ENCODE peak calls at places on chromosomes 7 and 10, in four cellular contexts. I, Y, H and T are unnamed samples.

GRCh38 chr7:17488829-17489228 is 190.4 kb downstream of the AHR start:
- DNase-seq in I (no peak), Y (no peak), H (no peak), T (no peak)

GRCh38 chr10:31830887-31831286 is 97.7 kb downstream of the ARHGAP12 start:
- DNase-seq in I (peak; percentile 16), Y (no peak), H (no peak), T (no peak)

GRCh38 chr7:20783716-20784310 is 2.9 kb downstream of the SP8 start:
- DNase-seq in I (no peak), Y (no peak), H (peak; percentile 88), T (no peak)

GRCh38 chr7:115299379-115300038 is 377.6 kb downstream of the MDFIC start:
- DNase-seq in I (peak; percentile 1), Y (no peak), H (peak; percentile 55), T (no peak)

GRCh38 chr7:29798422-29798821 is 7.9 kb upstream of the WIPF3 start:
- DNase-seq in I (no peak), Y (no peak), H (no peak), T (no peak)

GRCh38 chr10:112689327-112689726 is 242.3 kb downstream of the VTI1A start:
- DNase-seq in I (no peak), Y (no peak), H (peak; percentile 81), T (no peak)

GRCh38 chr10:112732277-112732891 is 217.7 kb upstream of the TCF7L2 start:
- DNase-seq in I (peak; percentile 45), Y (peak; percentile 1), H (no peak), T (no peak)

GRCh38 chr7:78194609-78195008 is 396.0 kb downstream of the PHTF2 start:
- DNase-seq in I (no peak), Y (no peak), H (no peak), T (no peak)

GRCh38 chr10:20272575-20272974 is 456.3 kb downstream of the PLXDC2 start:
- DNase-seq in I (no peak), Y (no peak), H (no peak), T (no peak)

GRCh38 chr10:69496352-69497234 is 45.3 kb downstream of the TSPAN15 start:
- DNase-seq in I (no peak), Y (no peak), H (peak; percentile 14), T (no peak)

GRCh38 chr10:52172581-52172980 is 141.5 kb upstream of the DKK1 start:
- DNase-seq in I (no peak), Y (no peak), H (peak; percentile 56), T (no peak)

GRCh38 chr7:153006452-153006851 is 246.9 kb downstream of the ACTR3B start:
- DNase-seq in I (no peak), Y (no peak), H (no peak), T (no peak)

GRCh38 chr10:49071221-49071761 is 44.0 kb downstream of the VSTM4 start:
- DNase-seq in I (peak; percentile 25), Y (no peak), H (peak; percentile 20), T (no peak)

GRCh38 chr7:84196007-84196551 is 1.5 kb upstream of the SEMA3A start:
- DNase-seq in I (peak; percentile 78), Y (no peak), H (peak; percentile 57), T (no peak)

GRCh38 chr10:20473361-20473760 is 423.8 kb downstream of the NEBL start:
- DNase-seq in I (no peak), Y (no peak), H (no peak), T (no peak)

GRCh38 chr10:114413398-114413797 is 9.1 kb upstream of the AFAP1L2 start:
- DNase-seq in I (no peak), Y (no peak), H (no peak), T (peak; percentile 68)

GRCh38 chr10:124381011-124381591 is 37.6 kb downstream of the OAT start:
- DNase-seq in I (peak; percentile 54), Y (no peak), H (peak; percentile 35), T (no peak)

GRCh38 chr10:70715853-70716795 is 43.8 kb downstream of the ADAMTS14 start:
- DNase-seq in I (peak; percentile 21), Y (no peak), H (no peak), T (no peak)

GRCh38 chr10:79324032-79324695 is 23.1 kb upstream of the PPIF start:
- DNase-seq in I (no peak), Y (no peak), H (no peak), T (no peak)
- H3K4me3 ChIP-seq in I (no peak overlapping the region), Y (no peak overlapping the region), H (no peak overlapping the region), T (no peak overlapping the region)

DNA sequence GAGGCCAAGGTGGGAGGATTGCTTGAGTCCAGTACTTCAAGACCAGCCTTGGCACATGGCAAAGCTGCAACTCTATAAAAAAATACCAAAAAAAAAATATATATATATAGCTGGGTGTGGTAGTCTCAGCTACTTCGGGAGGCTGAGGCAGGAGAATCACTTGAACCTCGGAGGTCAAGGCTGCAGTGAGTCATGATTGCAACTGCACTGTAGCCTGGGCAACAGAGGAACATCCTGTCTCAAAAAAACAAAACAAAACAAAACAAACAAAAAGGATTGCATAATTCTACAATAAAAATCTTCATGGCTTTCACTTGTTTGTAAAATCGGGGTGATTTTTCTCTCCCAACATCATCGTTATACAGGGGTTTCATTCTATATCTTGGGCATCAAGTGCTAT is 35.1 kb downstream of the GUSB start:
- DNase-seq in I (no peak), Y (no peak), H (no peak), T (no peak)
- TF ChIP-seq CTCF in I (no peak), Y (no peak), H (no peak), T (no peak)

DNA sequence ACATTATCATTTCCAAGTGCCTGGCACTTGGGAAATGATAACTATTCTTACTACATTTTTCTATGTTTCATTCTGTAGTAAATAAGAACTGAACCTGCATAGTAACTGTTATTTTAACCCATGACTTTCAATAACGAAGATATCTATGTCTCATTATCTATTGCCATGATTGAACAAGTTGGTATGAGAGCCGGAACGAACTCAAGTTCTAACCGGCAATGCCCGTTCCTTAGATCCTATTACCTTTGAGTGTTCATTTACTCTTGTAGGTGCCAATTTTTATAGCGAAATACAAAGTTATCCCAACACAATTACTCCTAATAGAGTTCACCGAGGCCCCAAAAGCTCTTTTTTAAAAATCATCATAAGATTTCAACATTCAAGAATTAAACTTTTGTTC is 885 bp upstream of the MET start:
- DNase-seq in I (no peak), Y (no peak), H (no peak), T (no peak)
- H3K36me3 ChIP-seq in I (no peaks in the 10 kb centered on the region), Y (no peaks in the 10 kb centered on the region), H (no peaks in the 10 kb centered on the region), T (no peaks in the 10 kb centered on the region)

GRCh38 chr7:74290999-74291441 is 1.8 kb downstream of the CLIP2 start:
- DNase-seq in I (no peak), Y (no peak), H (peak; percentile 49), T (no peak)

GRCh38 chr7:74294191-74294998 is 5.2 kb downstream of the CLIP2 start:
- DNase-seq in I (no peak), Y (no peak), H (peak; percentile 58), T (no peak)

GRCh38 chr7:74291535-74291934 is 2.3 kb downstream of the CLIP2 start:
- DNase-seq in I (no peak), Y (no peak), H (no peak), T (no peak)

GRCh38 chr7:74292757-74293576 is 3.8 kb downstream of the CLIP2 start:
- DNase-seq in I (no peak), Y (no peak), H (peak; percentile 49), T (no peak)

DNA sequence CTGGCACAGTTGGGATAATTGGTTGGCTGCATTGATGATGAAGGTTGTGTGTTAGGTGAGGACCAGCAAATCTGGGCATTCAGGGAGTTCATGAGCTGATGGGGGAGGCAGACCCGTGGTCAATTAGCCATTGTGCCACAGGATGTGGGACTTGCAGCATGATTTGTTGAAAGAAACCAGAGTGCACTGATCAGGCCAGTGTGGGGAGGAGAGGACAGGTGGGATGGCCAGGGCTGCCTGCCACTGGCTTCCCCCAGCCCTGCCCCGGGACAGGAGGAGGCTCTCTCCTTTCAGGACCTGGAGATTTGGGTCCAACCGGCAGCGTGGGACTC is 4.3 kb downstream of the CLIP2 start:
- DNase-seq in I (no peak), Y (no peak), H (no peak), T (no peak)
- H3K4me3 ChIP-seq in I (no peak overlapping the region), Y (no peak overlapping the region), H (no peak overlapping the region), T (no peak overlapping the region)

GRCh38 chr7:220151-220841 is 27.9 kb downstream of the FAM20C start:
- DNase-seq in I (no peak), Y (no peak), H (peak; percentile 90), T (no peak)
- TF ChIP-seq CTCF in I (no peak), Y (no peak), H (peak; percentile 62), T (peak; percentile 58)

GRCh38 chr10:77983384-77984341 is 45.7 kb downstream of the POLR3A start:
- DNase-seq in I (peak; percentile 71), Y (no peak), H (no peak), T (no peak)
- H3K36me3 ChIP-seq in I (peaks cover 78% of the 10 kb centered on the region), Y (peaks cover 96% of the 10 kb centered on the region), H (peaks cover 90% of the 10 kb centered on the region), T (peaks cover 4% of the 10 kb centered on the region)

DNA sequence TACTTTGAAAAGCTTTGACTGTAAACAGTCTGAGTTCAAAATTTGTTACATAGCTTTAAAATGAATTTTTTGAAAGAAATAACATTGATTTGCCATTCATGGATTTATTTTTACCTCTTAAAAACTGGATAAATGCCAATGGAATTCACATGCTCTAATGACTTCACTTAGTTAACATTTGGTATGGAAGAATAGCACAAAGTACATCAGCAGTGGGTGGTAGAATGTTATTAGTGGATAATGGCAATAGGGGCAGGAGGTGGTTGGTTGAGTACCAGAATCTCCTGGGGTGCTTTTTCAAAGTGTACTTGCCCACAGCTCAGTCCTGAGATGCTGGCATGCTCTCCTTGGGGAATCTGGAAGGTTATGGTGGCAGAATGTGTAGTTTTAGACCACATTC is 4.7 kb downstream of the PPP1R9A start:
- DNase-seq in I (no peak), Y (no peak), H (no peak), T (no peak)
- H3K4me3 ChIP-seq in I (no peak overlapping the region), Y (no peak overlapping the region), H (peak overlapping the region; percentile 74), T (no peak overlapping the region)

DNA sequence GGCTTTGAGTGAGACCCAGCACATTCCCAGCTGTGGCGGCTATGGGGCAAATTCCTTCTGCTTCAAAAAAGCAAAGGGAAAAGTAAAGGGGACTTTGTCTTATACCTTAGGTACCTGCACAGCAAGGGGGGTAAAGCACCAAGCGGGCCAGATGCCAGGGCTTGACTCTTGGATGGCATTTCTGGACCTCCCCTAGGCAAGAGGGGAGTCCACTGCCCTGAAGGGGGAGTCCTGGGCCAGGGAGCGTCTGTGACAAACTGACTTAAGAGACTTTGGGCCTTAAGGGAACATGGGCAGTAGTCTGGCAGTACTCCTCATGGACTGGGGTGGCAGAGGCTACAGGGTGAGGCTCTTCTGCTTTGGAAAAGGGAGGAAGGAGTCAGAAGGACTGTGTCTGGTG is 16.1 kb upstream of the FOXI2 start:
- DNase-seq in I (no peak), Y (no peak), H (peak; percentile 56), T (no peak)
- TF ChIP-seq CTCF in I (no peak), Y (no peak), H (peak; percentile 53), T (no peak)

DNA sequence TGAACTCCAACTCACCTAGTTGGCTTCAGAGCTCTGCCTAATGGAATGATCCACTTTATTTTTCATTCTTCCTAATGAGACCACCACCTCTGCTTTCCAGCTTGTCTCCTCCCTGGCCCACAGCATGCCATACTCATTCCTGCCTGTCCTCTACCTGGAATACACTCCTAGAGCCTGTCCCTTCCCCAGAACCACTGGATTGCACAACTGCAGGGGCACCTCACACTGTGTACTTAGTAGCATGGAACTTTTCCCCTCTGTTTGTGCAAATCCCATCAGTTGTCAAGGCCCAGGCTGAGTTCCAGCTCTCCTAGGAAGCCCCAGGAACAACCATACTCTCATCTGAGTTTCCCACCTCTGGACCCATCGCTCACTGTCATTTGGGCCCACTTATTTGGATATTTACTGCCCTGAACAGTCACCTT is 15.6 kb downstream of the ALDH18A1 start:
- DNase-seq in I (no peak), Y (no peak), H (no peak), T (no peak)
- H3K36me3 ChIP-seq in I (peaks cover 62% of the 10 kb centered on the region), Y (peaks cover 82% of the 10 kb centered on the region), H (peaks cover 63% of the 10 kb centered on the region), T (peaks cover 5% of the 10 kb centered on the region)